ENCODE peak calls at places on chromosomes 7 and 10, in five cellular contexts. G is NCI-H460; Y is stimulated activated CD8-positive, alpha-beta memory T cell treated with anti-CD3 and anti-CD28 coated beads, Interleukin-4, amount 100 ng/mL, for 1 hour; M is uterus; V is EL. C is an unnamed sample.

GRCh38 chr10:37549054-37549453 is 308.4 kb downstream of the ZNF248 start:
- DNase-seq in V (no peak), Y (no peak), G (no peak), M (no peak), C (no peak)

GRCh38 chr7:147412109-147412508 is 1178.5 kb upstream of the C7orf33 start:
- DNase-seq in Y (no peak), M (no peak), V (no peak), G (no peak), C (no peak)

GRCh38 chr10:17836917-17837316 is 27.8 kb downstream of the MRC1 start:
- DNase-seq in M (peak), G (peak), Y (no peak), V (peak), C (no peak)

GRCh38 chr10:68516766-68517165 is 10.6 kb downstream of the SLC25A16 start:
- DNase-seq in V (peak), Y (no peak), M (no peak), G (no peak), C (no peak)

GRCh38 chr10:22251751-22252285 is 34.0 kb upstream of the EBLN1 start:
- DNase-seq in Y (peak), G (no peak), V (peak), M (peak), C (peak)

GRCh38 chr7:105822806-105823205 is 53.6 kb downstream of the ATXN7L1 start:
- DNase-seq in V (no peak), Y (no peak), G (no peak), M (no peak), C (no peak)

GRCh38 chr10:98916751-98917150 is 318.9 kb downstream of the HPSE2 start:
- DNase-seq in G (no peak), V (peak), Y (no peak), M (no peak), C (no peak)

GRCh38 chr10:14751576-14752330 is 22.9 kb downstream of the FAM107B start:
- DNase-seq in Y (no peak), V (peak), G (no peak), M (peak), C (peak)

GRCh38 chr10:31707578-31708411 is 220.8 kb downstream of the ARHGAP12 start:
- DNase-seq in Y (no peak), G (peak), M (peak), V (peak), C (peak)

GRCh38 chr7:69781412-69781846 is 183.2 kb downstream of the AUTS2 start:
- DNase-seq in M (peak), G (no peak), V (no peak), Y (no peak), C (peak)

GRCh38 chr7:475951-476441 is 43.6 kb downstream of the PDGFA start:
- DNase-seq in M (no peak), G (no peak), Y (no peak), V (no peak), C (no peak)

GRCh38 chr10:29681700-29682444 is 47.1 kb upstream of the SVIL start:
- DNase-seq in V (no peak), Y (peak), G (no peak), M (no peak), C (no peak)

GRCh38 chr7:46247622-46248181 is 326.6 kb upstream of the IGFBP3 start:
- DNase-seq in M (no peak), V (no peak), Y (no peak), G (no peak), C (no peak)

GRCh38 chr7:64407148-64407547 is 93.4 kb downstream of the ZNF736 start:
- DNase-seq in Y (no peak), V (no peak), M (no peak), G (no peak), C (no peak)

GRCh38 chr10:124745678-124746077 is 1.5 kb upstream of the FAM53B start:
- DNase-seq in Y (no peak), G (peak), V (peak), M (no peak), C (no peak)

GRCh38 chr7:156827587-156828203 is 65.3 kb downstream of the LMBR1 start:
- DNase-seq in V (peak), Y (no peak), M (no peak), G (peak), C (no peak)

GRCh38 chr7:138023618-138024333 is 21.9 kb upstream of the CREB3L2 start:
- DNase-seq in Y (no peak), M (no peak), G (no peak), V (no peak), C (no peak)

GRCh38 chr10:116796910-116797513 is 52.3 kb upstream of the ENO4 start:
- DNase-seq in V (peak), G (peak), M (peak), Y (peak), C (peak)

GRCh38 chr7:22433710-22434460 is 66.1 kb downstream of the STEAP1B start:
- DNase-seq in G (no peak), M (peak), Y (no peak), V (peak), C (peak)

GRCh38 chr10:83617692-83618325 is 521.5 kb upstream of the GHITM start:
- DNase-seq in G (no peak), V (no peak), Y (no peak), M (no peak), C (no peak)

GRCh38 chr7:131431756-131432155 is 104.1 kb downstream of the MKLN1 start:
- DNase-seq in G (no peak), M (no peak), V (no peak), Y (no peak), C (no peak)

GRCh38 chr10:124693801-124694416 is 50.3 kb downstream of the FAM53B start:
- DNase-seq in G (no peak), V (no peak), Y (no peak), M (no peak), C (peak)

GRCh38 chr10:17029581-17030271 is 99.9 kb downstream of the CUBN start:
- DNase-seq in V (peak), Y (peak), M (peak), G (peak), C (peak)

GRCh38 chr7:155002411-155003214 is at the start of gene PAXIP1:
- DNase-seq in Y (peak), M (peak), G (peak), V (peak), C (peak)

GRCh38 chr10:87646920-87647319 is 12.8 kb upstream of the PAPSS2 start:
- DNase-seq in G (no peak), Y (no peak), M (no peak), V (no peak), C (no peak)

C was measured in psoas muscle.